ENCODE peak calls at places on chromosomes 12 and 14, in six cellular contexts. P is right lobe of liver, H is GM23338, F is hepatocyte, I is heart right ventricle, O is thyroid gland. K is an unnamed sample. For H3K27me3, the result is how much of the 10 kb centered on the place peaks cover.

GRCh38 chr12:88413561-88414095 is 166.6 kb downstream of the KITLG start:
- DNase-seq in H (no peak), P (no peak), F (no peak), I (no peak), O (no peak), K (no peak)

GRCh38 chr12:848519-849191 is 96.3 kb downstream of the WNK1 start:
- DNase-seq in F (no peak), I (no peak), H (no peak), O (no peak), P (no peak), K (no peak)

GRCh38 chr12:125100551-125101434 is 35.6 kb downstream of the AACS start:
- DNase-seq in F (no peak), O (no peak), I (no peak), P (no peak), H (no peak), K (no peak)

GRCh38 chr14:22597265-22597664 is 835 bp upstream of the ABHD4 start:
- DNase-seq in P (no peak), O (no peak), F (no peak), I (no peak), H (peak), K (no peak)

GRCh38 chr14:22599349-22599748 is 1.2 kb downstream of the ABHD4 start:
- DNase-seq in F (no peak), P (no peak), I (no peak), O (no peak), H (no peak), K (no peak)

GRCh38 chr12:124278389-124279101 is 16.3 kb upstream of the RFLNA start:
- DNase-seq in P (peak), I (no peak), O (no peak), H (no peak), F (peak), K (no peak)

GRCh38 chr12:84842406-84843013 is 70.1 kb downstream of the SLC6A15 start:
- DNase-seq in H (peak), P (no peak), I (no peak), F (peak), O (no peak), K (no peak)

GRCh38 chr12:44015333-44015941 is 179.6 kb downstream of the TMEM117 start:
- DNase-seq in O (no peak), I (no peak), P (no peak), F (peak), H (peak), K (no peak)

GRCh38 chr14:80637726-80638619 is 303.6 kb downstream of the CEP128 start:
- DNase-seq in I (no peak), O (no peak), P (no peak), H (no peak), F (no peak), K (no peak)

DNA sequence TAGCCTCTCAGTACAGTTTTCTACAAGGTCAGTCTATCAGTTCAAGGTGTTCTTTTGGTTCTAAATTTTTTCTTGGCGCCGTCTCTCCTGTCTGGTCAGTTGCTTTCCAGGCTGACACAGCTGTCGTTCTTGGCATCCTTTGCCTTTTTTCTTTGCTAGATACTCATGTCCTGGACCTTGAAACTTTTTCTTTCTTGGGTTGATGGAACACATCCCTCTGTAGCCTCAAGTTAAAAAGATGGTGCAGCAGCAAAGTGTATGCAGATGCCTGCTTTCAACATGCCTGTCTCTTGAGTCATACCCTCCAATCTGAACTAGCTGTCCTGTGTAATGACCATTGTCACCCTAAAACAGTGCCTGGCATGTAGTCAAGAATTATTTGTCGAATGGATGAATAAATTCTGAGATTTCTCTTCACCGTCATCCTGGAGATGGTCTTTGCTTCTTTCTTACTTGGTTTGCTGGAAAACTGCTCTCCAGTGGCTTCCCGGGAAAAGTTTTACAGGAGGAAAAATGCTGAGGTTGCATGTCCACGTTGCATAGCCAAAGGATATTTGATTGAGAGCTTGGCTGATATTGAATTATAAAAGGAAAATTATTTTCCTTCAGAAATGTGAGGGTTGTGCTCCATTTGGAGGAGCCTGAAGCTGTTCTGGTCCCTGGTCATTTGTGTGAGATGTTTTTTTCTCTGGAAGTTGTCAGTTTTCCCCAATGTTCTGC is 4.7 kb downstream of the NYNRIN start:
- DNase-seq in H (no peak), P (no peak), I (no peak), F (no peak), O (no peak), K (no peak)
- H3K4me3 ChIP-seq in H (no peak), P (no peak), I (no peak), F (no peak), O (no peak), K (no peak)

DNA sequence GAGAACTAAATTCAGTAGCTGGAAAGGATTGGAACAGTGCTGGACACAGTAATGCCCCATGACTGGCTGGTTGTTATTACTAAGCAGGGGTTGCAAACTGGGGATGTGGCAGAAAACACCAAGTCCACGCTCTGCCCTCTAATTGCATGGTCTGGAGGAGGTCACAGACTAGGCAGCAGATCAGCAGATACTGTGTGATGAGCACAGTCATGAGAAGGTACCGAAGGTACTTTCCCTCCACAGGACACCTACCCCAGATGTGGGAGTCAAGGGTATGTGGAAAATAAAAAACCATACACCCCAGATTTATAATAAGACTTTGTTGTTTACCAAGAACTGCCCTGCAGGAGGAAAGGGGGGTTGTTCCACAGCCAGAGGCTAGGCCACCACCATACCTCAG is 175.3 kb downstream of the PELI2 start:
- DNase-seq in O (no peak), F (no peak), H (no peak), I (no peak), P (no peak), K (no peak)
- H3K27me3 ChIP-seq in O (under half), F (under half), H (under half), I (under half), P (under half), K (under half)

GRCh38 chr12:18415227-18415626 is 153.9 kb downstream of the PIK3C2G start:
- DNase-seq in O (no peak), P (no peak), F (no peak), I (no peak), H (peak), K (no peak)
- TF ChIP-seq CTCF in O (no peak), P (no peak), F (no peak), I (no peak), H (peak), K (no peak)

DNA sequence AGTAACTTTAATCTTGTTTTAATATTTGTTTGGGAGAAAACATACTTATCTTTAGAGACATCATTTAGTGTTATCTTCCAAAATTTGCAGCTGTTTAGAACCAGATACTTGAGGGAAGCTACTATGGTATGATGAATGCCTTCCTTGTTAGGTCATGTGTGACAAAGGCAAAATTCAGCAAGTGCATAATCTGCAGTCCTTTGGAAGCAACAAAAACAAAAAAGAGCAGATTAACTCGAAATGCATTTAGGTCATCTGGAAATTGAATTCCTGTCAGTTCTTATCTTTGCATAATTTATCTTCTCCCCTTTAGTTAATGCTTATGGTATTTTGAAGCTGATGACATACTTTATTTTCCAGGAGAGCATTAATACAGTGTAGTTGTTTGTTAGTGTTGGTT is 3.5 kb downstream of the FBXO34 start:
- DNase-seq in P (no peak), I (no peak), O (no peak), H (no peak), F (no peak), K (no peak)
- H3K4me3 ChIP-seq in P (no peak), I (no peak), O (no peak), H (no peak), F (no peak), K (no peak)

GRCh38 chr14:99271288-99271941 is 582 bp downstream of the BCL11B start:
- DNase-seq in P (no peak), F (no peak), H (no peak), I (no peak), O (no peak), K (no peak)
- H3K27me3 ChIP-seq in P (under half), F (under half), H (under half), I (half or more), O (under half), K (half or more)

K was measured in upper lobe of right lung.